ENCODE peak calls at places on chromosome 17, in four cellular contexts. S, B, W and L are unnamed samples.
A peak's percentile ranks its signal among the peaks of the same experiment; 100 is the strongest.

GRCh38 chr17:77828749-77829539 is 129.6 kb upstream of the TNRC6C start:
- DNase-seq in S (no peak), W (no peak), B (no peak), L (no peak)

GRCh38 chr17:11636771-11637170 is 38.5 kb downstream of the DNAH9 start:
- DNase-seq in S (no peak), B (no peak), W (no peak), L (no peak)

GRCh38 chr17:78219396-78220150 is 5.5 kb downstream of the BIRC5 start:
- DNase-seq in W (no peak), S (no peak), B (no peak), L (no peak)

GRCh38 chr17:16052486-16052885 is 52.9 kb downstream of the TTC19 start:
- DNase-seq in S (no peak), W (peak; percentile 74), B (no peak), L (peak; percentile 65)

GRCh38 chr17:52827526-52827925 is 669.0 kb upstream of the CA10 start:
- DNase-seq in W (no peak), B (no peak), S (no peak), L (no peak)

GRCh38 chr17:82234211-82235055 is 5.6 kb downstream of the SLC16A3 start:
- DNase-seq in W (no peak), B (no peak), S (peak; percentile 73), L (no peak)

GRCh38 chr17:70119545-70119944 is 44.5 kb downstream of the KCNJ16 start:
- DNase-seq in S (no peak), B (no peak), W (peak; percentile 6), L (no peak)

GRCh38 chr17:17723354-17724261 is 42.4 kb downstream of the RAI1 start:
- DNase-seq in S (no peak), B (peak; percentile 85), W (peak; percentile 77), L (peak; percentile 76)

GRCh38 chr17:74949455-74950115 is 13.9 kb downstream of the OTOP3 start:
- DNase-seq in W (no peak), B (no peak), S (no peak), L (no peak)

GRCh38 chr17:78546476-78546875 is 30.7 kb downstream of the DNAH17 start:
- DNase-seq in B (no peak), S (no peak), W (no peak), L (no peak)

GRCh38 chr17:1462164-1463112 is 6.4 kb upstream of the CRK start:
- DNase-seq in W (no peak), B (no peak), S (no peak), L (no peak)

GRCh38 chr17:72763981-72764380 is 328.5 kb downstream of the SLC39A11 start:
- DNase-seq in B (no peak), S (no peak), W (no peak), L (no peak)

GRCh38 chr17:40561871-40562611 is 3.2 kb downstream of the CCR7 start:
- DNase-seq in B (peak; percentile 1), W (no peak), S (peak; percentile 60), L (no peak)

GRCh38 chr17:9931144-9931543 is 26.1 kb upstream of the RCVRN start:
- DNase-seq in S (no peak), B (no peak), W (no peak), L (no peak)

GRCh38 chr17:77666881-77667395 is 291.6 kb upstream of the TNRC6C start:
- DNase-seq in W (no peak), S (no peak), B (no peak), L (no peak)

GRCh38 chr17:39576187-39576586 is 31.5 kb downstream of the NEUROD2 start:
- DNase-seq in W (no peak), B (no peak), S (no peak), L (no peak)

GRCh38 chr17:76208120-76208519 is 32.2 kb downstream of the RNF157 start:
- DNase-seq in B (no peak), W (no peak), S (no peak), L (no peak)

GRCh38 chr17:9200699-9201359 is 179.5 kb downstream of the NTN1 start:
- DNase-seq in W (no peak), S (no peak), B (no peak), L (no peak)

GRCh38 chr17:77372444-77373297 is 231.9 kb downstream of the SEC14L1 start:
- DNase-seq in W (peak; percentile 84), S (peak; percentile 87), B (peak; percentile 91), L (peak; percentile 84)

GRCh38 chr17:33486135-33486886 is 193.2 kb upstream of the ASIC2 start:
- DNase-seq in W (no peak), S (no peak), B (no peak), L (no peak)

GRCh38 chr17:56593073-56593740 is at the start of gene NOG:
- DNase-seq in S (no peak), B (peak; percentile 82), W (peak; percentile 4), L (no peak)

GRCh38 chr17:16491131-16491702 is 776 bp downstream of the LRRC75A start:
- DNase-seq in B (peak; percentile 58), S (no peak), W (no peak), L (no peak)

GRCh38 chr17:27489045-27489715 is 32.9 kb downstream of the KSR1 start:
- DNase-seq in W (peak; percentile 90), B (peak; percentile 41), S (peak; percentile 82), L (peak; percentile 80)

GRCh38 chr17:7238418-7239090 is 703 bp downstream of the PHF23 start:
- DNase-seq in W (no peak), B (peak; percentile 61), S (no peak), L (no peak)

GRCh38 chr17:27323538-27324212 is 29.8 kb downstream of the WSB1 start:
- DNase-seq in W (peak; percentile 83), S (peak; percentile 81), B (peak; percentile 80), L (peak; percentile 91)

GRCh38 chr17:60095381-60095780 is 16.7 kb upstream of the HEATR6 start:
- DNase-seq in B (no peak), W (no peak), S (no peak), L (no peak)

GRCh38 chr17:4007346-4008081 is 43.3 kb upstream of the ATP2A3 start:
- DNase-seq in B (no peak), S (no peak), W (no peak), L (no peak)

GRCh38 chr17:4008496-4009163 is 44.4 kb upstream of the ATP2A3 start:
- DNase-seq in B (no peak), W (no peak), S (no peak), L (no peak)

GRCh38 chr17:4006745-4007211 is 42.5 kb upstream of the ATP2A3 start:
- DNase-seq in B (peak; percentile 46), W (no peak), S (no peak), L (no peak)

GRCh38 chr17:4009164-4009785 is 45.0 kb upstream of the ATP2A3 start:
- DNase-seq in B (no peak), W (no peak), S (no peak), L (no peak)

DNA sequence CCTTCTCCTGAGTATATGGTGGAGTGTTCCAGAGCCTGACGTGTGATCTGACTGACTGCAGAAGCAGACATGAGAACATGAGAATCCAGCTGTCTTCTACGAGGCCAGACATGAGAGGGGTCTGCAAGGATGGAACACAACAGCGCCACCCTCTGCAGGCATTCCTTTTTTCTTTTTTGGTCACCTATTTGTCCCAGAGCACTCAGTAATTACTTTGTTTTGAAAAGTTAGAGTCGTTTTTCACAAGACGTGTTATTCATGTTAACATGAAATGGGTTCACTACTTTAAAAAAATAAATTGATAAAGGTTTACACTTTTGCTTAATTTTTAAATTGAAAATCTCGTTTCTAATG is 43.8 kb upstream of the ATP2A3 start:
- DNase-seq in B (no peak), W (no peak), S (no peak), L (peak; percentile 27)
- TF ChIP-seq CTCF in B (peak; percentile 5), W (no peak), S (no peak), L (peak; percentile 29)

GRCh38 chr17:29870836-29871430 is 59.1 kb downstream of the SSH2 start:
- DNase-seq in W (peak; percentile 5), S (no peak), B (no peak), L (no peak)

GRCh38 chr17:29867643-29868181 is 62.3 kb downstream of the SSH2 start:
- DNase-seq in B (no peak), S (no peak), W (peak; percentile 21), L (no peak)

GRCh38 chr17:29874931-29875596 is 55.0 kb downstream of the SSH2 start:
- DNase-seq in S (no peak), B (no peak), W (no peak), L (no peak)

DNA sequence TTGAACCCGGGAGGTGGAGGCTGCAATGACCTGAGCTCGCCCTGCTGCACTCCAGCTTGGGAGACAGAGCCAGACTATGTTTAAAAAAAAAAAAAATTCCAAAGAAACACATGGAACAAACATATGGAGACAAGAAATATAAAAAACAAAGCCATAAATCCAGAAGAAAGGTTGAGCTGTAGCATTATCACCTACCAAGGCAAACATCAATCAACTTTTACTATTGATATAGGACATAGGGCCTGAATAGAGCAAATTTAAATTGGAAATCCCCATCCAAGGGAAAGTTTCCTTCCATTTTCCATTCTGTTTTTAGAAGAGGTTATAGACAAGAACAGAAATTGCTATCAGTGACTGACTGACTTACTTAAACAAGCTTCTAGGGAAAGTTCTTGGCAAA is 56.6 kb downstream of the SSH2 start:
- DNase-seq in W (no peak), B (no peak), S (no peak), L (no peak)
- H3K4me3 ChIP-seq in W (no peak overlapping the region), B (no peak overlapping the region), S (no peak overlapping the region), L (no peak overlapping the region)

GRCh38 chr17:31226373-31226772 is 70.7 kb downstream of the OMG start:
- DNase-seq in S (no peak), B (no peak), W (no peak), L (no peak)
- TF ChIP-seq CTCF in S (no peak), B (no peak), W (no peak), L (no peak)

DNA sequence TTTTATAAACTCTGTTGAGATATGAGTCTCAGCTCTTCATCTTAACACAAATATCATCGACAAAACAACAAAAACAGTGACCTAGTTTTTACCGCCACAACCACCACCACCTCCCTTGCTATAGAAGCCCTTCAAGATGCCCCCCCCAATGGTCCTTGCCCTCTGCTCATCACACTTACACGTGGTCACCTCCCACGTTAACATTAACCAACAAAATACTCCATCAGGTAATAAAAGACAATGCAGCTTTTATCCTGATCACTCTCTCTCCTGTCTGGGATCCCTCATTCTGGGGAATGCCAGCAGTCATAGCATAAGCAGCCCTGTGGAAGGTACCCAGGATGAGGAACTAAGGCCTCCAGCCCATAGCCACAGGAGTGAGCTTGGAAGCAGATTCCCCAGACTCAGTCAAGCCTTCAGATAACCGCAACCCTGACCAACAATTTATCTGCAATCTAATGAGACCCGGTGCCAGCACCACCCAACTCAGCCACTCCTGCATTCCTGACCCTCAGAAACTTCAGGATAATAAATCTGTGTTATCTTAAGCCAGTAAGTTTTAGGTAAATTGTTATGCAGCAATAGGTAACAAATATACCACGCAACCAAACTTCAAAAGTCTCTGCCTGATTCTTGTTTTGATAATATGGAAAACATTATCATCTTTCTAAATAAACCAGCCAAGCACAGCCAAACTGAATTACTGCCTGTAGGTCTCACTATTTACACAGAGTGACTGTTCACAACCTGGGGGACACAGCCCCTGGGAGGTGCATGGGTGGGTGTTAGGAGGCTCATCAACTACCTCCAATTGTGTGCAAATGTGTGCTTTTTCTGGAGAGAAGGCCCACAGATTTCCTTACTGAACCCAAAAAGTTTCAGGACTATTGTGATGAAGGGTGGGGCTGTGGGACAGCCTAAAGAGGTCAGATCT is 6.1 kb downstream of the PECAM1 start:
- DNase-seq in W (peak; percentile 19), B (no peak), S (no peak), L (no peak)
- H3K4me3 ChIP-seq in W (no peak overlapping the region), B (no peak overlapping the region), S (peak overlapping the region; percentile 63), L (no peak overlapping the region)